ENCODE peak calls at places on chromosomes 12 and 14, in ten cellular contexts. Q, D, V, U, T, G, X, O, Y and N are unnamed samples.

GRCh38 chr12:67797316-67797741 is 148.8 kb downstream of the DYRK2 start:
- DNase-seq in Q (no peak), D (no peak), V (no peak), U (no peak), T (no peak), G (no peak), X (no peak), O (no peak), Y (peak), N (no peak)

GRCh38 chr12:103012884-103013283 is 55.4 kb downstream of the ASCL1 start:
- DNase-seq in Q (no peak), D (no peak), V (peak), U (no peak), T (no peak), G (no peak), X (no peak), O (no peak), Y (no peak), N (peak)

GRCh38 chr12:124809878-124810277 is 53.8 kb downstream of the SCARB1 start:
- DNase-seq in Q (no peak), D (no peak), V (no peak), U (no peak), T (no peak), G (no peak), X (no peak), O (no peak), Y (peak), N (no peak)

GRCh38 chr12:116719661-116720060 is 18.2 kb downstream of the SPRING1 start:
- DNase-seq in Q (no peak), D (no peak), V (no peak), U (no peak), T (no peak), G (no peak), X (no peak), O (no peak), Y (no peak), N (no peak)

GRCh38 chr12:27305673-27306504 is 26.7 kb upstream of the BMAL2 start:
- DNase-seq in Q (no peak), D (no peak), V (no peak), U (peak), T (no peak), G (no peak), X (no peak), O (no peak), Y (peak), N (peak)

GRCh38 chr14:72094844-72095582 is 162.8 kb downstream of the RGS6 start:
- DNase-seq in Q (no peak), D (no peak), V (no peak), U (no peak), T (no peak), G (no peak), X (no peak), O (no peak), Y (no peak), N (no peak)

GRCh38 chr12:103839103-103839502 is 1.9 kb downstream of the NT5DC3 start:
- DNase-seq in Q (no peak), D (no peak), V (no peak), U (no peak), T (no peak), G (no peak), X (no peak), O (no peak), Y (no peak), N (no peak)

GRCh38 chr14:52399886-52400599 is 85.9 kb downstream of the PTGER2 start:
- DNase-seq in Q (no peak), D (no peak), V (no peak), U (no peak), T (peak), G (peak), X (no peak), O (no peak), Y (peak), N (no peak)

GRCh38 chr12:65882504-65882903 is 58.2 kb downstream of the HMGA2 start:
- DNase-seq in Q (no peak), D (no peak), V (no peak), U (peak), T (no peak), G (no peak), X (no peak), O (no peak), Y (peak), N (no peak)

GRCh38 chr12:41993283-41993682 is 151.4 kb downstream of the GXYLT1 start:
- DNase-seq in Q (no peak), D (no peak), V (no peak), U (no peak), T (no peak), G (no peak), X (no peak), O (no peak), Y (no peak), N (no peak)

GRCh38 chr14:84254205-84254788 is 1275.6 kb upstream of the FLRT2 start:
- DNase-seq in Q (no peak), D (no peak), V (peak), U (no peak), T (no peak), G (no peak), X (no peak), O (no peak), Y (no peak), N (no peak)

GRCh38 chr12:91377456-91377855 is 194.8 kb upstream of the DCN start:
- DNase-seq in Q (no peak), D (no peak), V (no peak), U (no peak), T (no peak), G (no peak), X (no peak), O (no peak), Y (no peak), N (no peak)

GRCh38 chr14:65356327-65356836 is 56.1 kb upstream of the FUT8 start:
- DNase-seq in Q (peak), D (no peak), V (no peak), U (no peak), T (peak), G (no peak), X (no peak), O (no peak), Y (peak), N (no peak)

GRCh38 chr14:78240567-78240966 is 70.4 kb downstream of the NRXN3 start:
- DNase-seq in Q (no peak), D (no peak), V (no peak), U (no peak), T (no peak), G (no peak), X (no peak), O (no peak), Y (no peak), N (no peak)

GRCh38 chr12:57985685-57986084 is 44.3 kb downstream of the ATP23 start:
- DNase-seq in Q (no peak), D (no peak), V (no peak), U (no peak), T (no peak), G (no peak), X (no peak), O (no peak), Y (no peak), N (no peak)

GRCh38 chr14:103201801-103202200 is 78.5 kb downstream of the TNFAIP2 start:
- DNase-seq in Q (no peak), D (no peak), V (no peak), U (no peak), T (no peak), G (no peak), X (no peak), O (no peak), Y (peak), N (no peak)

GRCh38 chr14:99468836-99469592 is 11.6 kb downstream of the SETD3 start:
- DNase-seq in Q (no peak), D (no peak), V (no peak), U (no peak), T (no peak), G (no peak), X (no peak), O (no peak), Y (no peak), N (no peak)

GRCh38 chr12:13911756-13912554 is 69.4 kb downstream of the GRIN2B start:
- DNase-seq in Q (no peak), D (no peak), V (no peak), U (no peak), T (no peak), G (no peak), X (no peak), O (no peak), Y (no peak), N (no peak)

GRCh38 chr14:90505531-90505930 is 108.7 kb downstream of the CALM1 start:
- DNase-seq in Q (no peak), D (no peak), V (no peak), U (no peak), T (no peak), G (no peak), X (no peak), O (no peak), Y (no peak), N (no peak)

GRCh38 chr14:64855732-64856527 is 23.8 kb downstream of the SPTB start:
- DNase-seq in Q (no peak), D (peak), V (no peak), U (no peak), T (no peak), G (no peak), X (no peak), O (no peak), Y (no peak), N (no peak)

GRCh38 chr12:114869091-114869834 is 185.3 kb upstream of the TBX3 start:
- DNase-seq in Q (no peak), D (no peak), V (no peak), U (no peak), T (peak), G (no peak), X (no peak), O (no peak), Y (peak), N (no peak)

GRCh38 chr14:77319416-77319815 is 1.3 kb downstream of the POMT2 start:
- DNase-seq in Q (no peak), D (peak), V (no peak), U (no peak), T (no peak), G (no peak), X (no peak), O (no peak), Y (no peak), N (no peak)

GRCh38 chr12:27999521-27999920 is 27.0 kb upstream of the PTHLH start:
- DNase-seq in Q (no peak), D (no peak), V (no peak), U (no peak), T (no peak), G (no peak), X (no peak), O (no peak), Y (peak), N (no peak)

GRCh38 chr12:130127909-130128763 is 34.1 kb upstream of the FZD10 start:
- DNase-seq in Q (no peak), D (peak), V (no peak), U (no peak), T (no peak), G (no peak), X (no peak), O (peak), Y (peak), N (no peak)

GRCh38 chr14:40232302-40232701 is 800.1 kb upstream of the FBXO33 start:
- DNase-seq in Q (no peak), D (no peak), V (no peak), U (no peak), T (no peak), G (no peak), X (no peak), O (no peak), Y (no peak), N (no peak)

GRCh38 chr14:77120771-77121743 is 20.5 kb downstream of the ZDHHC22 start:
- DNase-seq in Q (no peak), D (no peak), V (no peak), U (no peak), T (no peak), G (no peak), X (peak), O (no peak), Y (no peak), N (peak)

GRCh38 chr14:104132981-104133380 is 5.4 kb upstream of the KIF26A start:
- DNase-seq in Q (no peak), D (peak), V (peak), U (no peak), T (no peak), G (no peak), X (peak), O (peak), Y (no peak), N (no peak)

GRCh38 chr14:104423715-104424405 is 155.7 kb upstream of the C14orf180 start:
- DNase-seq in Q (no peak), D (peak), V (peak), U (no peak), T (no peak), G (no peak), X (peak), O (peak), Y (no peak), N (no peak)

GRCh38 chr12:63149884-63150254 is 1.1 kb downstream of the AVPR1A start:
- DNase-seq in Q (no peak), D (no peak), V (peak), U (peak), T (no peak), G (no peak), X (no peak), O (no peak), Y (no peak), N (no peak)

GRCh38 chr14:105316563-105316941 is 2.0 kb downstream of the PACS2 start:
- DNase-seq in Q (no peak), D (no peak), V (no peak), U (no peak), T (no peak), G (no peak), X (no peak), O (no peak), Y (no peak), N (no peak)

GRCh38 chr12:25503666-25504065 is 49.4 kb downstream of the LMNTD1 start:
- DNase-seq in Q (no peak), D (no peak), V (no peak), U (no peak), T (no peak), G (no peak), X (no peak), O (no peak), Y (no peak), N (no peak)

GRCh38 chr12:98403385-98403784 is 112.0 kb upstream of the TMPO start:
- DNase-seq in Q (no peak), D (no peak), V (no peak), U (no peak), T (no peak), G (no peak), X (no peak), O (no peak), Y (no peak), N (no peak)

GRCh38 chr12:14810953-14811483 is 3.0 kb downstream of the SMCO3 start:
- DNase-seq in Q (peak), D (no peak), V (no peak), U (peak), T (no peak), G (peak), X (no peak), O (no peak), Y (no peak), N (no peak)

GRCh38 chr14:68124885-68125731 is 305.5 kb downstream of the RAD51B start:
- DNase-seq in Q (no peak), D (peak), V (no peak), U (no peak), T (no peak), G (no peak), X (no peak), O (no peak), Y (peak), N (no peak)

GRCh38 chr12:31887109-31887811 is 72.0 kb upstream of the RESF1 start:
- DNase-seq in Q (no peak), D (peak), V (no peak), U (no peak), T (no peak), G (no peak), X (no peak), O (no peak), Y (no peak), N (no peak)

GRCh38 chr12:75725505-75726120 is 214.2 kb upstream of the KRR1 start:
- DNase-seq in Q (peak), D (no peak), V (no peak), U (no peak), T (peak), G (peak), X (no peak), O (no peak), Y (peak), N (no peak)

GRCh38 chr14:53226553-53226952 is 73.4 kb upstream of the DDHD1 start:
- DNase-seq in Q (no peak), D (no peak), V (no peak), U (no peak), T (no peak), G (no peak), X (no peak), O (no peak), Y (peak), N (no peak)

GRCh38 chr14:100304825-100305445 is 1.3 kb downstream of the SLC25A29 start:
- DNase-seq in Q (peak), D (peak), V (peak), U (peak), T (no peak), G (peak), X (no peak), O (no peak), Y (peak), N (no peak)